ENCODE peak calls at places on chromosomes 16 and 17, in seven cellular contexts. One of them, this sample, is unnamed.
A peak's percentile ranks its signal among the peaks of the same experiment; 100 is the strongest.

GRCh38 chr17:411416-412120 is 59.0 kb upstream of the RPH3AL start:
- DNase-seq in activated CD4-positive, alpha-beta T cell treated with anti-CD3 and anti-CD28 coated beads, Interleukin-2, amount 10 ng/mL, durations not matched to agents 7 days and 5 days: no peak
- DNase-seq in GM12891: no peak
- DNase-seq in left lung: no peak
- DNase-seq in T-helper 2 cell: no peak
- DNase-seq in ovary: no peak
- DNase-seq in NCI-H1105: no peak
- DNase-seq in this sample: no peak

GRCh38 chr16:67628216-67628615 is 16.7 kb upstream of the CARMIL2 start:
- DNase-seq in GM12891: no peak
- DNase-seq in ovary: no peak
- DNase-seq in T-helper 2 cell: no peak
- DNase-seq in left lung: no peak
- DNase-seq in NCI-H1105: no peak
- DNase-seq in activated CD4-positive, alpha-beta T cell treated with anti-CD3 and anti-CD28 coated beads, Interleukin-2, amount 10 ng/mL, durations not matched to agents 7 days and 5 days: no peak
- DNase-seq in this sample: no peak

GRCh38 chr16:81869326-81869725 is 90.2 kb downstream of the PLCG2 start:
- DNase-seq in left lung: no peak
- DNase-seq in activated CD4-positive, alpha-beta T cell treated with anti-CD3 and anti-CD28 coated beads, Interleukin-2, amount 10 ng/mL, durations not matched to agents 7 days and 5 days: no peak
- DNase-seq in NCI-H1105: no peak
- DNase-seq in ovary: no peak
- DNase-seq in GM12891: no peak
- DNase-seq in T-helper 2 cell: no peak
- DNase-seq in this sample: no peak

GRCh38 chr16:28304214-28304613 is 11.9 kb downstream of the SBK1 start:
- DNase-seq in left lung: no peak
- DNase-seq in GM12891: no peak
- DNase-seq in T-helper 2 cell: no peak
- DNase-seq in NCI-H1105: no peak
- DNase-seq in ovary: peak; percentile 54
- DNase-seq in activated CD4-positive, alpha-beta T cell treated with anti-CD3 and anti-CD28 coated beads, Interleukin-2, amount 10 ng/mL, durations not matched to agents 7 days and 5 days: peak; percentile 29
- DNase-seq in this sample: peak; percentile 45

GRCh38 chr16:88783391-88784073 is 1.5 kb downstream of the PIEZO1 start:
- DNase-seq in NCI-H1105: no peak
- DNase-seq in ovary: no peak
- DNase-seq in T-helper 2 cell: no peak
- DNase-seq in left lung: peak; percentile 77
- DNase-seq in activated CD4-positive, alpha-beta T cell treated with anti-CD3 and anti-CD28 coated beads, Interleukin-2, amount 10 ng/mL, durations not matched to agents 7 days and 5 days: no peak
- DNase-seq in GM12891: no peak
- DNase-seq in this sample: no peak

GRCh38 chr16:55255890-55256289 is 68.1 kb upstream of the IRX6 start:
- DNase-seq in GM12891: no peak
- DNase-seq in activated CD4-positive, alpha-beta T cell treated with anti-CD3 and anti-CD28 coated beads, Interleukin-2, amount 10 ng/mL, durations not matched to agents 7 days and 5 days: no peak
- DNase-seq in ovary: no peak
- DNase-seq in left lung: no peak
- DNase-seq in T-helper 2 cell: no peak
- DNase-seq in NCI-H1105: no peak
- DNase-seq in this sample: no peak

GRCh38 chr17:61809816-61810392 is 53.4 kb downstream of the BRIP1 start:
- DNase-seq in activated CD4-positive, alpha-beta T cell treated with anti-CD3 and anti-CD28 coated beads, Interleukin-2, amount 10 ng/mL, durations not matched to agents 7 days and 5 days: no peak
- DNase-seq in NCI-H1105: peak; percentile 67
- DNase-seq in GM12891: no peak
- DNase-seq in ovary: no peak
- DNase-seq in left lung: no peak
- DNase-seq in T-helper 2 cell: peak; percentile 26
- DNase-seq in this sample: no peak

GRCh38 chr17:16484445-16485169 is 7.4 kb downstream of the LRRC75A start:
- DNase-seq in NCI-H1105: no peak
- DNase-seq in T-helper 2 cell: no peak
- DNase-seq in ovary: no peak
- DNase-seq in activated CD4-positive, alpha-beta T cell treated with anti-CD3 and anti-CD28 coated beads, Interleukin-2, amount 10 ng/mL, durations not matched to agents 7 days and 5 days: no peak
- DNase-seq in left lung: no peak
- DNase-seq in GM12891: no peak
- DNase-seq in this sample: no peak

GRCh38 chr17:45973943-45974859 is 24.8 kb upstream of the STH start:
- DNase-seq in left lung: no peak
- DNase-seq in T-helper 2 cell: no peak
- DNase-seq in activated CD4-positive, alpha-beta T cell treated with anti-CD3 and anti-CD28 coated beads, Interleukin-2, amount 10 ng/mL, durations not matched to agents 7 days and 5 days: no peak
- DNase-seq in ovary: no peak
- DNase-seq in GM12891: no peak
- DNase-seq in NCI-H1105: no peak
- DNase-seq in this sample: no peak

GRCh38 chr16:54048994-54049929 is 237.3 kb downstream of the IRX3 start:
- DNase-seq in left lung: no peak
- DNase-seq in T-helper 2 cell: no peak
- DNase-seq in GM12891: no peak
- DNase-seq in ovary: no peak
- DNase-seq in activated CD4-positive, alpha-beta T cell treated with anti-CD3 and anti-CD28 coated beads, Interleukin-2, amount 10 ng/mL, durations not matched to agents 7 days and 5 days: no peak
- DNase-seq in NCI-H1105: no peak
- DNase-seq in this sample: no peak

GRCh38 chr17:48376926-48377325 is 53.1 kb downstream of the SKAP1 start:
- DNase-seq in NCI-H1105: no peak
- DNase-seq in GM12891: no peak
- DNase-seq in ovary: no peak
- DNase-seq in activated CD4-positive, alpha-beta T cell treated with anti-CD3 and anti-CD28 coated beads, Interleukin-2, amount 10 ng/mL, durations not matched to agents 7 days and 5 days: no peak
- DNase-seq in T-helper 2 cell: no peak
- DNase-seq in left lung: no peak
- DNase-seq in this sample: no peak

GRCh38 chr16:4521971-4522623 is 16.5 kb downstream of the CDIP1 start:
- DNase-seq in GM12891: no peak
- DNase-seq in activated CD4-positive, alpha-beta T cell treated with anti-CD3 and anti-CD28 coated beads, Interleukin-2, amount 10 ng/mL, durations not matched to agents 7 days and 5 days: no peak
- DNase-seq in ovary: no peak
- DNase-seq in NCI-H1105: no peak
- DNase-seq in left lung: no peak
- DNase-seq in T-helper 2 cell: no peak
- DNase-seq in this sample: no peak

GRCh38 chr17:74943808-74944522 is 8.3 kb downstream of the OTOP3 start:
- DNase-seq in T-helper 2 cell: no peak
- DNase-seq in NCI-H1105: no peak
- DNase-seq in activated CD4-positive, alpha-beta T cell treated with anti-CD3 and anti-CD28 coated beads, Interleukin-2, amount 10 ng/mL, durations not matched to agents 7 days and 5 days: no peak
- DNase-seq in GM12891: no peak
- DNase-seq in left lung: no peak
- DNase-seq in ovary: no peak
- DNase-seq in this sample: no peak

GRCh38 chr16:4680673-4681470 is 12.5 kb upstream of the NUDT16L1 start:
- DNase-seq in NCI-H1105: no peak
- DNase-seq in T-helper 2 cell: no peak
- DNase-seq in left lung: peak; percentile 81
- DNase-seq in activated CD4-positive, alpha-beta T cell treated with anti-CD3 and anti-CD28 coated beads, Interleukin-2, amount 10 ng/mL, durations not matched to agents 7 days and 5 days: no peak
- DNase-seq in GM12891: no peak
- DNase-seq in ovary: peak; percentile 47
- DNase-seq in this sample: peak; percentile 61

GRCh38 chr16:1037023-1037933 is 35.3 kb upstream of the SSTR5 start:
- DNase-seq in NCI-H1105: no peak
- DNase-seq in activated CD4-positive, alpha-beta T cell treated with anti-CD3 and anti-CD28 coated beads, Interleukin-2, amount 10 ng/mL, durations not matched to agents 7 days and 5 days: no peak
- DNase-seq in GM12891: no peak
- DNase-seq in ovary: no peak
- DNase-seq in T-helper 2 cell: no peak
- DNase-seq in left lung: no peak
- DNase-seq in this sample: peak; percentile 3

GRCh38 chr17:81254955-81255717 is 16.0 kb downstream of the NDUFAF8 start:
- DNase-seq in activated CD4-positive, alpha-beta T cell treated with anti-CD3 and anti-CD28 coated beads, Interleukin-2, amount 10 ng/mL, durations not matched to agents 7 days and 5 days: no peak
- DNase-seq in ovary: peak; percentile 84
- DNase-seq in NCI-H1105: no peak
- DNase-seq in GM12891: no peak
- DNase-seq in left lung: peak; percentile 95
- DNase-seq in T-helper 2 cell: no peak
- DNase-seq in this sample: peak; percentile 84

GRCh38 chr17:58508341-58509067 is 5.9 kb downstream of the MTMR4 start:
- DNase-seq in left lung: no peak
- DNase-seq in GM12891: no peak
- DNase-seq in ovary: no peak
- DNase-seq in NCI-H1105: no peak
- DNase-seq in activated CD4-positive, alpha-beta T cell treated with anti-CD3 and anti-CD28 coated beads, Interleukin-2, amount 10 ng/mL, durations not matched to agents 7 days and 5 days: no peak
- DNase-seq in T-helper 2 cell: no peak
- DNase-seq in this sample: no peak

GRCh38 chr16:47777191-47777590 is 316.1 kb downstream of the PHKB start:
- DNase-seq in ovary: no peak
- DNase-seq in GM12891: no peak
- DNase-seq in T-helper 2 cell: no peak
- DNase-seq in NCI-H1105: no peak
- DNase-seq in activated CD4-positive, alpha-beta T cell treated with anti-CD3 and anti-CD28 coated beads, Interleukin-2, amount 10 ng/mL, durations not matched to agents 7 days and 5 days: no peak
- DNase-seq in left lung: no peak
- DNase-seq in this sample: no peak

GRCh38 chr16:56915311-56916105 is 16.4 kb upstream of the HERPUD1 start:
- DNase-seq in ovary: peak; percentile 68
- DNase-seq in GM12891: no peak
- DNase-seq in NCI-H1105: no peak
- DNase-seq in activated CD4-positive, alpha-beta T cell treated with anti-CD3 and anti-CD28 coated beads, Interleukin-2, amount 10 ng/mL, durations not matched to agents 7 days and 5 days: no peak
- DNase-seq in T-helper 2 cell: no peak
- DNase-seq in left lung: no peak
- DNase-seq in this sample: peak; percentile 31

GRCh38 chr17:82457071-82457789 is 1.3 kb upstream of the NARF start:
- DNase-seq in T-helper 2 cell: no peak
- DNase-seq in GM12891: no peak
- DNase-seq in NCI-H1105: no peak
- DNase-seq in left lung: peak; percentile 20
- DNase-seq in ovary: no peak
- DNase-seq in activated CD4-positive, alpha-beta T cell treated with anti-CD3 and anti-CD28 coated beads, Interleukin-2, amount 10 ng/mL, durations not matched to agents 7 days and 5 days: no peak
- DNase-seq in this sample: no peak

GRCh38 chr16:68264128-68265077 is at the start of gene SLC7A6:
- DNase-seq in left lung: peak; percentile 96
- DNase-seq in T-helper 2 cell: peak; percentile 84
- DNase-seq in GM12891: peak; percentile 88
- DNase-seq in NCI-H1105: no peak
- DNase-seq in ovary: peak; percentile 74
- DNase-seq in activated CD4-positive, alpha-beta T cell treated with anti-CD3 and anti-CD28 coated beads, Interleukin-2, amount 10 ng/mL, durations not matched to agents 7 days and 5 days: peak; percentile 81
- DNase-seq in this sample: peak; percentile 75

GRCh38 chr17:9544221-9544620 is 31.4 kb downstream of the STX8 start:
- DNase-seq in ovary: no peak
- DNase-seq in T-helper 2 cell: no peak
- DNase-seq in left lung: no peak
- DNase-seq in GM12891: no peak
- DNase-seq in activated CD4-positive, alpha-beta T cell treated with anti-CD3 and anti-CD28 coated beads, Interleukin-2, amount 10 ng/mL, durations not matched to agents 7 days and 5 days: no peak
- DNase-seq in NCI-H1105: no peak
- DNase-seq in this sample: no peak

GRCh38 chr16:79628501-79628975 is 28.0 kb upstream of the MAF start:
- DNase-seq in left lung: no peak
- DNase-seq in GM12891: peak; percentile 13
- DNase-seq in activated CD4-positive, alpha-beta T cell treated with anti-CD3 and anti-CD28 coated beads, Interleukin-2, amount 10 ng/mL, durations not matched to agents 7 days and 5 days: peak; percentile 61
- DNase-seq in ovary: no peak
- DNase-seq in T-helper 2 cell: peak; percentile 94
- DNase-seq in NCI-H1105: no peak
- DNase-seq in this sample: no peak

GRCh38 chr16:69193860-69194259 is 6.9 kb downstream of the SNTB2 start:
- DNase-seq in left lung: no peak
- DNase-seq in activated CD4-positive, alpha-beta T cell treated with anti-CD3 and anti-CD28 coated beads, Interleukin-2, amount 10 ng/mL, durations not matched to agents 7 days and 5 days: no peak
- DNase-seq in GM12891: no peak
- DNase-seq in NCI-H1105: no peak
- DNase-seq in T-helper 2 cell: no peak
- DNase-seq in ovary: no peak
- DNase-seq in this sample: no peak

GRCh38 chr17:56914641-56915263 is 903 bp upstream of the TRIM25 start:
- DNase-seq in activated CD4-positive, alpha-beta T cell treated with anti-CD3 and anti-CD28 coated beads, Interleukin-2, amount 10 ng/mL, durations not matched to agents 7 days and 5 days: peak; percentile 23
- DNase-seq in left lung: no peak
- DNase-seq in NCI-H1105: no peak
- DNase-seq in GM12891: no peak
- DNase-seq in T-helper 2 cell: no peak
- DNase-seq in ovary: no peak
- DNase-seq in this sample: no peak

GRCh38 chr16:17885659-17886200 is 415.0 kb upstream of the XYLT1 start:
- DNase-seq in activated CD4-positive, alpha-beta T cell treated with anti-CD3 and anti-CD28 coated beads, Interleukin-2, amount 10 ng/mL, durations not matched to agents 7 days and 5 days: no peak
- DNase-seq in GM12891: no peak
- DNase-seq in NCI-H1105: no peak
- DNase-seq in T-helper 2 cell: no peak
- DNase-seq in ovary: no peak
- DNase-seq in left lung: no peak
- DNase-seq in this sample: no peak

GRCh38 chr16:69276143-69277115 is 34.7 kb upstream of the VPS4A start:
- DNase-seq in T-helper 2 cell: no peak
- DNase-seq in GM12891: no peak
- DNase-seq in activated CD4-positive, alpha-beta T cell treated with anti-CD3 and anti-CD28 coated beads, Interleukin-2, amount 10 ng/mL, durations not matched to agents 7 days and 5 days: no peak
- DNase-seq in left lung: no peak
- DNase-seq in NCI-H1105: no peak
- DNase-seq in ovary: peak; percentile 33
- DNase-seq in this sample: peak; percentile 51

GRCh38 chr16:53219795-53220194 is 165.0 kb downstream of the CHD9 start:
- DNase-seq in GM12891: no peak
- DNase-seq in T-helper 2 cell: no peak
- DNase-seq in NCI-H1105: no peak
- DNase-seq in ovary: no peak
- DNase-seq in activated CD4-positive, alpha-beta T cell treated with anti-CD3 and anti-CD28 coated beads, Interleukin-2, amount 10 ng/mL, durations not matched to agents 7 days and 5 days: no peak
- DNase-seq in left lung: no peak
- DNase-seq in this sample: no peak

GRCh38 chr16:69131167-69131748 is 1.1 kb downstream of the CHTF8 start:
- DNase-seq in ovary: no peak
- DNase-seq in GM12891: no peak
- DNase-seq in NCI-H1105: no peak
- DNase-seq in left lung: no peak
- DNase-seq in T-helper 2 cell: peak; percentile 23
- DNase-seq in activated CD4-positive, alpha-beta T cell treated with anti-CD3 and anti-CD28 coated beads, Interleukin-2, amount 10 ng/mL, durations not matched to agents 7 days and 5 days: peak; percentile 15
- DNase-seq in this sample: peak; percentile 35

This sample was measured in heart right ventricle.